ENCODE peak calls at places on chromosomes 4 and X, in six cellular contexts. V, U, F, W, H and R are unnamed samples.

GRCh38 chrX:19772759-19773623 is 114.4 kb downstream of the SH3KBP1 start:
- DNase-seq in V (no peak), W (no peak), U (no peak), H (no peak), F (no peak), R (no peak)

GRCh38 chr4:36385951-36386561 is 104.6 kb downstream of the DTHD1 start:
- DNase-seq in F (peak; percentile 44), U (no peak), W (no peak), H (no peak), V (peak; percentile 30), R (no peak)

GRCh38 chrX:19889582-19890342 is 2.4 kb upstream of the SH3KBP1 start:
- DNase-seq in U (no peak), H (peak; percentile 63), W (no peak), V (peak; percentile 24), F (peak; percentile 38), R (peak; percentile 46)

GRCh38 chr4:8644461-8644891 is 51.9 kb downstream of the CPZ start:
- DNase-seq in V (no peak), F (no peak), U (no peak), H (no peak), W (no peak), R (no peak)

GRCh38 chrX:11421816-11422528 is 128.8 kb downstream of the AMELX start:
- DNase-seq in W (no peak), F (no peak), H (no peak), U (no peak), V (no peak), R (no peak)

GRCh38 chr4:175469519-175469918 is 342.5 kb downstream of the GPM6A start:
- DNase-seq in F (no peak), H (peak; percentile 4), U (no peak), W (no peak), V (no peak), R (no peak)

GRCh38 chr4:183716302-183716701 is 57.2 kb downstream of the TRAPPC11 start:
- DNase-seq in V (no peak), U (no peak), W (no peak), F (no peak), H (no peak), R (no peak)

GRCh38 chrX:71586929-71587328 is 8.7 kb downstream of the GCNA start:
- DNase-seq in H (no peak), U (no peak), V (no peak), W (no peak), F (no peak), R (no peak)

GRCh38 chr4:139642364-139642763 is 23.3 kb upstream of the MGST2 start:
- DNase-seq in W (no peak), U (no peak), H (peak; percentile 51), V (no peak), F (no peak), R (no peak)

GRCh38 chrX:22357621-22358020 is 84.9 kb downstream of the CBLL2 start:
- DNase-seq in W (no peak), U (no peak), V (no peak), H (no peak), F (no peak), R (no peak)

GRCh38 chrX:21176927-21177571 is 197.2 kb upstream of the CNKSR2 start:
- DNase-seq in H (no peak), W (no peak), F (no peak), U (no peak), V (no peak), R (no peak)

GRCh38 chr4:4994312-4995097 is 24.8 kb downstream of the CYTL1 start:
- DNase-seq in H (no peak), W (no peak), U (no peak), F (no peak), V (no peak), R (no peak)

GRCh38 chr4:151743128-151743854 is 17.5 kb downstream of the GATB start:
- DNase-seq in W (no peak), V (no peak), H (no peak), F (no peak), U (no peak), R (peak; percentile 88)

GRCh38 chr4:166301266-166301665 is 428.2 kb downstream of the TLL1 start:
- DNase-seq in W (no peak), F (no peak), V (no peak), U (no peak), H (no peak), R (no peak)

GRCh38 chr4:173518419-173519102 is 11.5 kb downstream of the HAND2 start:
- DNase-seq in H (no peak), U (no peak), V (no peak), F (no peak), W (no peak), R (no peak)

GRCh38 chr4:136861081-136861480 is 671.2 kb downstream of the PCDH18 start:
- DNase-seq in V (no peak), W (no peak), H (no peak), U (no peak), F (no peak), R (no peak)

GRCh38 chr4:139142980-139143379 is 34.0 kb downstream of the ELF2 start:
- DNase-seq in F (no peak), H (no peak), U (no peak), V (no peak), W (no peak), R (no peak)

GRCh38 chr4:165204462-165204830 is 2.9 kb upstream of the KLHL2 start:
- DNase-seq in U (no peak), V (no peak), F (no peak), W (no peak), H (peak; percentile 27), R (no peak)

GRCh38 chr4:156971168-156971601 is 414 bp downstream of the PDGFC start:
- DNase-seq in V (no peak), W (no peak), F (no peak), U (no peak), H (no peak), R (no peak)

GRCh38 chr4:80454561-80454960 is 119.0 kb downstream of the CFAP299 start:
- DNase-seq in H (no peak), F (no peak), U (no peak), V (no peak), W (no peak), R (no peak)